ENCODE peak calls at places on chromosomes 3 and 15, in five cellular contexts. One of them, this sample, is unnamed.
A peak's percentile ranks its signal among the peaks of the same experiment; 100 is the strongest.

GRCh38 chr3:31880020-31880419 is 101.0 kb downstream of the OSBPL10 start:
- DNase-seq in K562: no peak
- DNase-seq in HepG2: peak; percentile 11
- DNase-seq in SK-N-SH: no peak
- DNase-seq in GM12878: no peak
- DNase-seq in this sample: peak; percentile 23

GRCh38 chr3:11386413-11387155 is 114.4 kb downstream of the ATG7 start:
- DNase-seq in GM12878: no peak
- DNase-seq in SK-N-SH: peak; percentile 22
- DNase-seq in K562: no peak
- DNase-seq in HepG2: no peak
- DNase-seq in this sample: no peak

GRCh38 chr15:90209591-90209990 is 8.5 kb downstream of the SEMA4B start:
- DNase-seq in SK-N-SH: no peak
- DNase-seq in GM12878: peak; percentile 57
- DNase-seq in K562: no peak
- DNase-seq in HepG2: no peak
- DNase-seq in this sample: no peak

GRCh38 chr3:13072239-13073041 is 789 bp downstream of the IQSEC1 start:
- DNase-seq in K562: no peak
- DNase-seq in GM12878: peak; percentile 36
- DNase-seq in SK-N-SH: peak; percentile 83
- DNase-seq in HepG2: no peak
- DNase-seq in this sample: no peak

GRCh38 chr3:137854498-137855285 is 90.6 kb downstream of the SOX14 start:
- DNase-seq in HepG2: no peak
- DNase-seq in SK-N-SH: no peak
- DNase-seq in K562: no peak
- DNase-seq in GM12878: no peak
- DNase-seq in this sample: no peak

GRCh38 chr3:192038726-192039125 is 577.8 kb downstream of the PYDC2 start:
- DNase-seq in GM12878: no peak
- DNase-seq in HepG2: no peak
- DNase-seq in K562: no peak
- DNase-seq in SK-N-SH: no peak
- DNase-seq in this sample: no peak

GRCh38 chr15:28012231-28012630 is 86.9 kb downstream of the OCA2 start:
- DNase-seq in GM12878: no peak
- DNase-seq in HepG2: no peak
- DNase-seq in SK-N-SH: no peak
- DNase-seq in K562: no peak
- DNase-seq in this sample: no peak

GRCh38 chr3:144031938-144032337 is 60.3 kb downstream of the DIPK2A start:
- DNase-seq in GM12878: no peak
- DNase-seq in K562: no peak
- DNase-seq in SK-N-SH: no peak
- DNase-seq in HepG2: no peak
- DNase-seq in this sample: no peak

GRCh38 chr3:169465416-169465815 is 198.1 kb downstream of the MECOM start:
- DNase-seq in HepG2: no peak
- DNase-seq in K562: no peak
- DNase-seq in GM12878: no peak
- DNase-seq in SK-N-SH: no peak
- DNase-seq in this sample: no peak

DNA sequence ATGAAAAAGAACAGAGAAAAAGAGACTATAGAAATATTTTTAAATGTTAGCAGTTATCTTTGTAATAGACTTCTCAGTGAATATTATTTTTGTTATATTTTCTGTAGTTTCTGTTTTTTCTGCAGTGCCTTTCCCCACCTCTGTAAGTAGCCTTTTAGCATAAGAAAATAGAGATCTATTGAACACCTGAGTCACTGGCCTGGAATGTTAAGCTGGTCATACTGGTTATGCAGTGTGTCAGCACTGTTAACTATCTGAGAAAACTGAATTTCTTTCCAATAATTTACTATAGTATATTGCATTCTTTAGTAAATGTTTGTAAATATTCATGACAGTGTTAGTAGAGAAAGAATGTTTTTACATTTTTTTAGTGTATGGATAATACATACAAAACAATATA is 79.8 kb downstream of the NECTIN3 start:
- DNase-seq in HepG2: peak; percentile 27
- DNase-seq in SK-N-SH: no peak
- DNase-seq in GM12878: no peak
- DNase-seq in K562: no peak
- DNase-seq in this sample: no peak
- TF ChIP-seq REST in HepG2: no peak
- TF ChIP-seq REST in SK-N-SH: no peak
- TF ChIP-seq REST in GM12878: no peak
- TF ChIP-seq REST in K562: no peak
- TF ChIP-seq REST in this sample: no peak

DNA sequence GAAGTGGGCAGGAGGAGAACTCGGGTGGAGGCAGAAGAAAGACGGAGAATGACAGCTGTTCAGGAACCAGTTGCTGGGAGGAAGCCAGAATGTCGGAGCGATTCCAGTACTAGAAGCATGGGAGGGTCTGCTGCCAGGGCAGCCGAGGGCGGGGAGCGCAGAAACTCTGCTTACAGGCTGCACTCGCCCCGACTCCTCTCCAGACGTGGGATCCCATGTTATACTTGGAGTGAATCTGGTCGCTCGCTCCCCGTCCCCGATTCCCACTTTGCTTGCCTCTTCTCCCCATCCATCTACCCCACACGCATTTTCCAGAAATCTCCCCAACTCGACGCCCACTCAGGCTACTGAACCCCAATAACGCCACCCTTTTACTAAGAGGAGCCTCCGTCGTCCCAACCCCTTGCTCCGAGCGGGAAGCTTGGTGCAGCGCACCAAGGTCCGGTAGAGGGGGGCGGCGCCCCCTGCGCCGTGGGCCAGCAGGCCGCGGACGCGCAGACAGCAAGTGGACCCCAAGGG is 655 bp downstream of the GATM start:
- DNase-seq in GM12878: no peak
- DNase-seq in HepG2: no peak
- DNase-seq in K562: no peak
- DNase-seq in SK-N-SH: peak; percentile 63
- DNase-seq in this sample: no peak
- H3K27ac ChIP-seq in GM12878: peak overlapping the region; percentile 64
- H3K27ac ChIP-seq in HepG2: no peak overlapping the region
- H3K27ac ChIP-seq in K562: no peak overlapping the region
- H3K27ac ChIP-seq in SK-N-SH: no peak overlapping the region
- H3K27ac ChIP-seq in this sample: no peak overlapping the region

GRCh38 chr15:60000113-60000823 is 3.8 kb upstream of the FOXB1 start:
- DNase-seq in K562: no peak
- DNase-seq in HepG2: no peak
- DNase-seq in SK-N-SH: peak; percentile 19
- DNase-seq in GM12878: no peak
- DNase-seq in this sample: no peak
- TF ChIP-seq GABPA in K562: no peak
- TF ChIP-seq GABPA in HepG2: no peak
- TF ChIP-seq GABPA in SK-N-SH: no peak
- TF ChIP-seq GABPA in GM12878: no peak
- TF ChIP-seq GABPA in this sample: no peak

GRCh38 chr3:50256978-50257890 is 11.7 kb upstream of the SEMA3B start:
- DNase-seq in SK-N-SH: peak; percentile 65
- DNase-seq in K562: no peak
- DNase-seq in HepG2: no peak
- DNase-seq in GM12878: no peak
- DNase-seq in this sample: peak; percentile 55
- TF ChIP-seq REST in SK-N-SH: no peak
- TF ChIP-seq REST in K562: no peak
- TF ChIP-seq REST in HepG2: no peak
- TF ChIP-seq REST in GM12878: no peak
- TF ChIP-seq REST in this sample: no peak

DNA sequence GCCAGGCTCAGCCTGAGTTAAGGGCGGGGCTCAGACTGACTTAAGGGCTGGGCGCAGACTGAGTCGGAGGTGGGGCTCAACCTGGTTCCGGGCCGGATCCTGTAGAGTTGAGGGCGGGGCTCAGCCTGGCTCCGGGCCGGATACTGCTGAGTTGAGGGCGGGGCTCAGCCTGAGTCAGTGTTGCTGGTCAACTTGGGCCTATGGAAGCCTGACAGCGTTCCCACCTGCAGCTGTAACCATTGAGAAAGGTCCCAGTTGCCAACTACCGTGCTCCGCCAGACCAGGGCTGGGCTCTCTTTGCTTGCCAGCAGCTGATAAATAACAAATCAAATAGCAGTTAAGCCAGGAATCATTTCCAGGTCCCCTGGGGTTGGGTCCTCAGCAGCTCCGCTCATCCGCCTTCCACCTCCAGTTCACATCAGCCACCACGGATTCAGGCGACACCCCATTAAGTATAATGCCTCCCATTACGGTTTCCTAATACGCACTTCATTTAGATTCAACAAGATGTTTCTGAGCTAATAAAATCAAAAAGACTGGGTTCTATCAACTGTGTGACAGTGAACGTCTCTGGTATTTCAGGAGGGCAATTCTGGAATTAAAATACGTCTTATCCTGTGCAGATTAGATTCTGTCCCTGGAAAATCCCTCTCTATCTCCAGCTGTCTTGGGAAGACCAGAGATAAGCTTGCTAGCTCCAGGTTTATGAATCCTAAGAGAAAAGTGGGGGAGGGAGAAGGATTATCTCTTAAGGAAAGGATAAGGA is 7.3 kb downstream of the GRIP2 start:
- DNase-seq in HepG2: peak; percentile 9
- DNase-seq in GM12878: no peak
- DNase-seq in SK-N-SH: peak; percentile 50
- DNase-seq in K562: peak; percentile 87
- DNase-seq in this sample: no peak
- H3K27ac ChIP-seq in HepG2: no peak overlapping the region
- H3K27ac ChIP-seq in GM12878: no peak overlapping the region
- H3K27ac ChIP-seq in SK-N-SH: no peak overlapping the region
- H3K27ac ChIP-seq in K562: no peak overlapping the region
- H3K27ac ChIP-seq in this sample: no peak overlapping the region

GRCh38 chr3:167783781-167784180 is 48.3 kb downstream of the SERPINI1 start:
- DNase-seq in HepG2: no peak
- DNase-seq in K562: no peak
- DNase-seq in SK-N-SH: no peak
- DNase-seq in GM12878: no peak
- DNase-seq in this sample: no peak
- TF ChIP-seq GABPA in HepG2: no peak
- TF ChIP-seq GABPA in K562: no peak
- TF ChIP-seq GABPA in SK-N-SH: no peak
- TF ChIP-seq GABPA in GM12878: no peak
- TF ChIP-seq GABPA in this sample: no peak

GRCh38 chr3:24133441-24133840 is 188.4 kb downstream of the NR1D2 start:
- DNase-seq in K562: no peak
- DNase-seq in HepG2: no peak
- DNase-seq in SK-N-SH: no peak
- DNase-seq in GM12878: no peak
- DNase-seq in this sample: no peak

GRCh38 chr3:24135280-24135679 is 190.2 kb downstream of the NR1D2 start:
- DNase-seq in HepG2: no peak
- DNase-seq in GM12878: no peak
- DNase-seq in SK-N-SH: no peak
- DNase-seq in K562: no peak
- DNase-seq in this sample: no peak

GRCh38 chr3:24128195-24129005 is 183.3 kb downstream of the NR1D2 start:
- DNase-seq in SK-N-SH: no peak
- DNase-seq in K562: no peak
- DNase-seq in HepG2: no peak
- DNase-seq in GM12878: no peak
- DNase-seq in this sample: no peak

GRCh38 chr3:24133942-24134341 is 188.9 kb downstream of the NR1D2 start:
- DNase-seq in HepG2: no peak
- DNase-seq in GM12878: no peak
- DNase-seq in SK-N-SH: no peak
- DNase-seq in K562: no peak
- DNase-seq in this sample: no peak

GRCh38 chr3:24129549-24129948 is 184.5 kb downstream of the NR1D2 start:
- DNase-seq in GM12878: no peak
- DNase-seq in SK-N-SH: no peak
- DNase-seq in K562: no peak
- DNase-seq in HepG2: no peak
- DNase-seq in this sample: no peak
- TF ChIP-seq REST in GM12878: no peak
- TF ChIP-seq REST in SK-N-SH: no peak
- TF ChIP-seq REST in K562: no peak
- TF ChIP-seq REST in HepG2: no peak
- TF ChIP-seq REST in this sample: no peak

GRCh38 chr3:168095611-168096209 is at the start of gene GOLIM4:
- DNase-seq in HepG2: peak; percentile 94
- DNase-seq in SK-N-SH: peak; percentile 95
- DNase-seq in GM12878: peak; percentile 90
- DNase-seq in K562: peak; percentile 90
- DNase-seq in this sample: peak; percentile 79

GRCh38 chr3:168094877-168095610 is 680 bp downstream of the GOLIM4 start:
- DNase-seq in HepG2: peak; percentile 75
- DNase-seq in K562: peak; percentile 57
- DNase-seq in SK-N-SH: peak; percentile 61
- DNase-seq in GM12878: peak; percentile 30
- DNase-seq in this sample: peak; percentile 35

GRCh38 chr3:168093229-168093628 is 2.5 kb downstream of the GOLIM4 start:
- DNase-seq in HepG2: no peak
- DNase-seq in GM12878: no peak
- DNase-seq in SK-N-SH: no peak
- DNase-seq in K562: no peak
- DNase-seq in this sample: no peak

GRCh38 chr3:168093790-168094189 is 1.9 kb downstream of the GOLIM4 start:
- DNase-seq in K562: no peak
- DNase-seq in SK-N-SH: no peak
- DNase-seq in HepG2: no peak
- DNase-seq in GM12878: no peak
- DNase-seq in this sample: no peak

GRCh38 chr3:168094580-168094876 is 1.2 kb downstream of the GOLIM4 start:
- DNase-seq in K562: no peak
- DNase-seq in GM12878: no peak
- DNase-seq in HepG2: no peak
- DNase-seq in SK-N-SH: no peak
- DNase-seq in this sample: no peak
- H3K27ac ChIP-seq in K562: peak overlapping the region; percentile 96
- H3K27ac ChIP-seq in GM12878: peak overlapping the region; percentile 81
- H3K27ac ChIP-seq in HepG2: peak overlapping the region; percentile 74
- H3K27ac ChIP-seq in SK-N-SH: peak overlapping the region; percentile 88
- H3K27ac ChIP-seq in this sample: peak overlapping the region; percentile 84

DNA sequence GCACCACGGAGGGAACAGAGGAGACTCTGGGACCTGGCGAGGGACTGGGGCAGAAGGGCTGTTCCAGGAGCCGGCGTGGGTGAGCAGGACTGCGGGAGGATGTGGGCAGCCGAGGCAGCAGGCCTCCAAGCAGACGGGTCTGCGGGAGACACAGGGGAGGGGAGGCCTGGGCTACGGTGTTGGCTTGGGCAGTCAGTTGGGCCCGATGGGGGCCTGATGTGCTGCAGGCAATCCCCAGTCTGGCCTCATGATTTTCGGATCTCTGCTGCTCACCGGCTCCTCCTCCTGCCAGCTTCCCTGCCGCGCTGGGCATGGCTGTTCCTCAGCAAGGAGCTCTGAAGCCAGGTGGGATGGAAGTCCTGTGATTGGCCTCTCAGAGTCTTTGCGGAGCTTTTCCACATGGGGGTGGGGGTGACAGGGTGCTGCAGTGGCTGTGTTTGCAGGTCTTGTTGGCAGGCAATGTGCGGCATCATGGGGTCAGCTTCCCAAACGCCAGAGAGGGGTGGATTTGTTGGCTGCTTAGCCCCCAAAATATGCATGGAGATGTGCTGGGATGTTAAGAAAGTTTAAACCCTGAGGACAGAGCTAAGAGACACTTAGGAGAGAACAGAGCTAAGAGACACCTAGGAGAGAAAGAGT is 19.3 kb downstream of the MINAR1 start:
- DNase-seq in HepG2: no peak
- DNase-seq in GM12878: no peak
- DNase-seq in SK-N-SH: no peak
- DNase-seq in K562: no peak
- DNase-seq in this sample: no peak
- TF ChIP-seq GABPA in HepG2: no peak
- TF ChIP-seq GABPA in GM12878: no peak
- TF ChIP-seq GABPA in SK-N-SH: no peak
- TF ChIP-seq GABPA in K562: no peak
- TF ChIP-seq GABPA in this sample: no peak

This sample was measured in HL-60.